ENCODE peak calls at places on chromosomes 5 and 9, in seven cellular contexts. One of them, this sample, is unnamed.

GRCh38 chr9:131043097-131043496 is 34.1 kb downstream of the LAMC3 start:
- DNase-seq in ovary: no peak
- DNase-seq in transverse colon: no peak
- DNase-seq in sigmoid colon: no peak
- DNase-seq in A549: no peak
- DNase-seq in heart left ventricle: no peak
- DNase-seq in HCT116: no peak
- DNase-seq in this sample: no peak

GRCh38 chr5:71757590-71758543 is 38.8 kb downstream of the CARTPT start:
- DNase-seq in A549: peak; percentile 40
- DNase-seq in HCT116: peak; percentile 61
- DNase-seq in ovary: peak; percentile 75
- DNase-seq in transverse colon: peak; percentile 65
- DNase-seq in sigmoid colon: peak; percentile 77
- DNase-seq in heart left ventricle: peak; percentile 54
- DNase-seq in this sample: peak; percentile 64

GRCh38 chr5:157431544-157432200 is 28.3 kb upstream of the NIPAL4 start:
- DNase-seq in heart left ventricle: no peak
- DNase-seq in ovary: no peak
- DNase-seq in A549: peak; percentile 35
- DNase-seq in HCT116: peak; percentile 38
- DNase-seq in sigmoid colon: no peak
- DNase-seq in transverse colon: peak; percentile 23
- DNase-seq in this sample: no peak

GRCh38 chr9:111928342-111928720 is 31.7 kb downstream of the UGCG start:
- DNase-seq in transverse colon: no peak
- DNase-seq in sigmoid colon: no peak
- DNase-seq in A549: no peak
- DNase-seq in HCT116: no peak
- DNase-seq in ovary: no peak
- DNase-seq in heart left ventricle: no peak
- DNase-seq in this sample: no peak

GRCh38 chr9:94922098-94922607 is 195.7 kb downstream of the AOPEP start:
- DNase-seq in sigmoid colon: peak; percentile 76
- DNase-seq in A549: no peak
- DNase-seq in HCT116: no peak
- DNase-seq in ovary: peak; percentile 48
- DNase-seq in transverse colon: no peak
- DNase-seq in heart left ventricle: peak; percentile 46
- DNase-seq in this sample: peak; percentile 74

GRCh38 chr5:97874491-97874890 is 691.4 kb upstream of the RIOK2 start:
- DNase-seq in heart left ventricle: no peak
- DNase-seq in HCT116: no peak
- DNase-seq in A549: no peak
- DNase-seq in transverse colon: no peak
- DNase-seq in sigmoid colon: no peak
- DNase-seq in ovary: no peak
- DNase-seq in this sample: no peak

GRCh38 chr9:93675336-93676150 is 99.2 kb downstream of the PHF2 start:
- DNase-seq in ovary: peak; percentile 5
- DNase-seq in sigmoid colon: peak; percentile 65
- DNase-seq in HCT116: no peak
- DNase-seq in A549: no peak
- DNase-seq in transverse colon: peak; percentile 5
- DNase-seq in heart left ventricle: peak; percentile 21
- DNase-seq in this sample: peak; percentile 7

GRCh38 chr5:139915834-139916233 is 120.2 kb downstream of the PSD2 start:
- DNase-seq in A549: no peak
- DNase-seq in transverse colon: no peak
- DNase-seq in HCT116: no peak
- DNase-seq in ovary: no peak
- DNase-seq in sigmoid colon: peak; percentile 17
- DNase-seq in heart left ventricle: no peak
- DNase-seq in this sample: no peak

DNA sequence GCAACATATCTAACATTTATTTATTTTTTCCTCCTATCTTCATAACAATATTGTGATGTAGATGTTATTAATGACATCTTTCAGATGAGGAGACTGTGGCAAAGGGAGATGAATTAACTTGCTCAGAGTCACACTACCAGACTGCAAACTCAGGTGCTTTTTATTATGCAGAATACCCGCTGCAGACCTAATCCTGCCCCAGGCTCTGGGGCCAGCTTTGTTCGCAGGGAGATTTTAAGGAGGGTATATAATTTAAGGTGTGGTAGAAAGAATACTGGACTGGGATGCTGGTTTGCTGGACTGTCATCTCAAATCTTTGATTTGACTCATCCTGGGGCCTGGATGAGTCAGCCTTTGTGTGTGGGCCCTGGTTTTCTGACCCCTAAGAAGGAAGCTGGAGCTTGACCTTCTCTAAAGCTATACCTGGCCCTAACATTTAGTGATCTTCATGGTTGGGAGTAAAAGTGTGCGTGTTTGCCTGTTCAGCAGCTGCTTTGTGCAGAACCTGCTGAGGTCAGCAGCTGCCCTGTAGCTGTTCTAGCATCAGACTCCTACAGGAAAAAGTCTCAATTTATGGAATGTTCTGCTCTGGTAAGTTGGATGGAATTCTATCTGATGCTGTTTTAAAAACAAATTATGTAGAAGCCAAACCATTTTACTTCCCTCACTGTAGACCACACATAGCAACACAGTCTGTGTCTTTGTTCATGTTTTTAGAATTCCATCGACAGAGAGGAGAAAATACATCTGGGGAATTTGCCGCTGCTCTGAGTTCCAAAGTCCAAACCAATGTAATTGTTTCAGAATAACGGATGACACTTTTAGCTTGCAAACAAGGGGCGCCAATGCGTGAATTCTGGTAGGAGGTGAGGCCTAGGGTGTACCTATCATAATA is 4.5 kb downstream of the SLC36A1 start:
- DNase-seq in HCT116: no peak
- DNase-seq in ovary: no peak
- DNase-seq in A549: peak; percentile 26
- DNase-seq in heart left ventricle: no peak
- DNase-seq in transverse colon: no peak
- DNase-seq in sigmoid colon: no peak
- DNase-seq in this sample: no peak
- H3K4me1 ChIP-seq in HCT116: peaks cover 30% of the 10 kb centered on the region
- H3K4me1 ChIP-seq in ovary: peaks cover 2% of the 10 kb centered on the region
- H3K4me1 ChIP-seq in A549: peaks cover 16% of the 10 kb centered on the region
- H3K4me1 ChIP-seq in heart left ventricle: peaks cover 3% of the 10 kb centered on the region
- H3K4me1 ChIP-seq in transverse colon: peaks cover 12% of the 10 kb centered on the region
- H3K4me1 ChIP-seq in sigmoid colon: peaks cover 15% of the 10 kb centered on the region
- H3K4me1 ChIP-seq in this sample: peaks cover 16% of the 10 kb centered on the region

GRCh38 chr9:129336601-129337286 is 158.7 kb upstream of the IER5L start:
- DNase-seq in sigmoid colon: no peak
- DNase-seq in transverse colon: peak; percentile 47
- DNase-seq in A549: no peak
- DNase-seq in heart left ventricle: no peak
- DNase-seq in HCT116: no peak
- DNase-seq in ovary: peak; percentile 63
- DNase-seq in this sample: peak; percentile 53

GRCh38 chr9:129336130-129336528 is 158.1 kb upstream of the IER5L start:
- DNase-seq in HCT116: no peak
- DNase-seq in sigmoid colon: no peak
- DNase-seq in ovary: no peak
- DNase-seq in transverse colon: no peak
- DNase-seq in heart left ventricle: no peak
- DNase-seq in A549: no peak
- DNase-seq in this sample: no peak

GRCh38 chr9:129334744-129335080 is 156.7 kb upstream of the IER5L start:
- DNase-seq in HCT116: no peak
- DNase-seq in sigmoid colon: no peak
- DNase-seq in ovary: no peak
- DNase-seq in transverse colon: no peak
- DNase-seq in heart left ventricle: no peak
- DNase-seq in A549: no peak
- DNase-seq in this sample: no peak

GRCh38 chr9:129333961-129334743 is 156.1 kb upstream of the IER5L start:
- DNase-seq in sigmoid colon: peak; percentile 96
- DNase-seq in ovary: peak; percentile 94
- DNase-seq in transverse colon: peak; percentile 82
- DNase-seq in heart left ventricle: peak; percentile 94
- DNase-seq in A549: peak; percentile 95
- DNase-seq in HCT116: peak; percentile 93
- DNase-seq in this sample: peak; percentile 95

GRCh38 chr9:129335456-129336129 is 157.5 kb upstream of the IER5L start:
- DNase-seq in ovary: no peak
- DNase-seq in transverse colon: no peak
- DNase-seq in heart left ventricle: no peak
- DNase-seq in HCT116: no peak
- DNase-seq in sigmoid colon: peak; percentile 81
- DNase-seq in A549: no peak
- DNase-seq in this sample: peak; percentile 50
- TF ChIP-seq POLR2A in ovary: no peak
- TF ChIP-seq POLR2A in transverse colon: no peak
- TF ChIP-seq POLR2A in heart left ventricle: no peak
- TF ChIP-seq POLR2A in HCT116: no peak
- TF ChIP-seq POLR2A in sigmoid colon: no peak
- TF ChIP-seq POLR2A in A549: no peak
- TF ChIP-seq POLR2A in this sample: peak; percentile 46

DNA sequence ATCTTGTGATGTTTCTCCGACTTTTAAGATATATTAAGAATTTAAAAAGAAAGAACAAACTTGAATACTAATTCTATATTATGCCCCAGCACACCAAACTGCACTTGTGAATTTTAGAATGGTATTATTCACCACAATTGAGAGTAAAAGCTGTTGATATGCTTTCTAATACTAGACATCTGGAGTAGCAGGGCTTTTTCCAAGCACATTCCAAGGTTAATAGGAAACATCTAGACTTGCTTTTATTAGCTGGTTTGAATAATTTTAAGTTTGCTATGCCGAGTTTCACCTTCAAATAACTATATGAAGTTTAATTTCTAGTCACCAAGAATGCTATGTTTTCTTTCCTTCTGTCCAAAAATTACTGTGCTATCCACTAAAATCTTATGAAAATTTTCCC is 13.5 kb downstream of the NREP start:
- DNase-seq in ovary: no peak
- DNase-seq in HCT116: no peak
- DNase-seq in sigmoid colon: no peak
- DNase-seq in transverse colon: no peak
- DNase-seq in heart left ventricle: no peak
- DNase-seq in A549: no peak
- DNase-seq in this sample: no peak
- H3K4me1 ChIP-seq in ovary: peaks cover 4% of the 10 kb centered on the region
- H3K4me1 ChIP-seq in HCT116: peaks cover 14% of the 10 kb centered on the region
- H3K4me1 ChIP-seq in sigmoid colon: peaks cover 77% of the 10 kb centered on the region
- H3K4me1 ChIP-seq in transverse colon: peaks cover 22% of the 10 kb centered on the region
- H3K4me1 ChIP-seq in heart left ventricle: peaks cover 29% of the 10 kb centered on the region
- H3K4me1 ChIP-seq in A549: peaks cover 7% of the 10 kb centered on the region
- H3K4me1 ChIP-seq in this sample: peaks cover 14% of the 10 kb centered on the region

GRCh38 chr5:143824851-143825720 is 13.1 kb downstream of the HMHB1 start:
- DNase-seq in A549: peak; percentile 69
- DNase-seq in ovary: peak; percentile 32
- DNase-seq in transverse colon: peak; percentile 86
- DNase-seq in sigmoid colon: peak; percentile 87
- DNase-seq in heart left ventricle: peak; percentile 77
- DNase-seq in HCT116: peak; percentile 65
- DNase-seq in this sample: peak; percentile 85
- TF ChIP-seq POLR2A in A549: no peak
- TF ChIP-seq POLR2A in ovary: no peak
- TF ChIP-seq POLR2A in transverse colon: no peak
- TF ChIP-seq POLR2A in sigmoid colon: no peak
- TF ChIP-seq POLR2A in heart left ventricle: no peak
- TF ChIP-seq POLR2A in HCT116: no peak
- TF ChIP-seq POLR2A in this sample: no peak

DNA sequence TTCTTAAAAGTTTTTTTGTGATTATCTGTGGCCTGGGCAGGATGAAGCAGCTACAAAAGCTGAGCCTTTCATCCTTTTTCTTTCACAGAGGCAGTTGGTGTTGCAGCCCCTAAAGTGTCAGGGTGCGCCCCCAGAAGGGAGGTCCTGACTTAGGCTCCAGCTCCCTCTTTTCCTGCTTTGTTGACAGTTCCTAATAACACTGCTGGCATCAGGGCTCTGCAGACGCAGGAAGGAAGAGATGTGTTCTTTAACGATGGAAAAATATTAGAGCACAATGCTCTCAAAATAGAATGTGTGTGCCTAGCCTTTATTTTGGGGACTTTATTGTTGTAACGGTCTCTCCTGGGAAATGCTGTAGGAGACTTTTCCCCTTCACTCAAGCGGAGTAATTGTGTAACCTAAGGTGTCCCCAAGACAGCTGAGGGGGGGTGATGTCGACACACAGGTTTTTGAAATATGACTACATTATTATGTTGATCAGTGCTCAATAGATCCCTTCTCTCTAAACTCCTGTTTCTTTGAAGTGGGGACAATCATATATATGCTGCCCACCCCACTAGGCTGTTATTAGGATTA is 135.6 kb downstream of the SEMA6A start:
- DNase-seq in A549: no peak
- DNase-seq in ovary: no peak
- DNase-seq in heart left ventricle: no peak
- DNase-seq in transverse colon: no peak
- DNase-seq in sigmoid colon: no peak
- DNase-seq in HCT116: no peak
- DNase-seq in this sample: no peak
- H3K4me1 ChIP-seq in A549: no peaks in the 10 kb centered on the region
- H3K4me1 ChIP-seq in ovary: no peaks in the 10 kb centered on the region
- H3K4me1 ChIP-seq in heart left ventricle: peaks cover 7% of the 10 kb centered on the region
- H3K4me1 ChIP-seq in transverse colon: no peaks in the 10 kb centered on the region
- H3K4me1 ChIP-seq in sigmoid colon: peaks cover 19% of the 10 kb centered on the region
- H3K4me1 ChIP-seq in HCT116: no peaks in the 10 kb centered on the region
- H3K4me1 ChIP-seq in this sample: peaks cover 6% of the 10 kb centered on the region

DNA sequence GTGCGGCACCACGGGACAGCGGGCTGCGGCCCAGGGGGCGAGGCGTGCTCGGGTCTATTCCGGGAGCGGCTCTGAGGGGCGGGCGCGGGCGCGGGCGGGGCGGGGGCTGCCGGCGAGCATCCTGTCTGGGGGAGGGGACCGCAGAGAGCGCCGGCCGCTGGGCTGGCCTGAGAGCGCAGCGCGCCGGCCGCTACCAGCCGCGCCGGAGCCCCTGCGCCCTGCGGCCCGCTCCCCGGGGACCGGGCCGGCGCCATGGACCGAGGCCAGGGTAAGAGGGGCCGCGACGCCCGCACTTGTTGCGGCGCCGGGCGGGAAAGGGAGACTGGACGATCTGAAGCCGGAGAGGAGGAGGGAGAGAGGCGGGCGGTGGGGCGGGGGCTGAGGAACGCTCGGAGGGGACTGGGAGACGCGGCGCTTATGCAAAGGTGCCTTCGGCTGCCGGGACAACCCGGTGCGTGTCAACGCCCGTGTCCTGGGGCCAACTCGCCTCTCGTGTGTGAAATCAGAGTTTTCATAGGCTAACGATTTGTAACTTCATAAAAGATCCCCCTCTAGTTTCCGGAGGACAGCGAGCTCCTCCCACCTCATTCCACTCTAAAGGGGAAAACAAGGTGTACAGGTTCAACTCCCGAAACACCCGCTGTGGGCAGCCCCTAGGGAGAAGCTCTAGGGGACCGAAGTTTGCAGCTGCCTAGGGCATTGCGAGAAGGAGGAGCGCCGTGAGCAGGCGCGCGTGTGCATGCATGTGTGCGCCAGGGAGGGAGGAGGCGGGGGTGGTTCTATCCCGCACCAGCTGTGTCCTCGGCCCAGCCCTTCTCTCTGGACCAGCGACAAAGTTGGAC is at the start of gene AFAP1L1:
- DNase-seq in HCT116: peak; percentile 23
- DNase-seq in transverse colon: peak; percentile 48
- DNase-seq in A549: peak; percentile 60
- DNase-seq in sigmoid colon: peak; percentile 82
- DNase-seq in ovary: peak; percentile 45
- DNase-seq in heart left ventricle: peak; percentile 88
- DNase-seq in this sample: peak; percentile 39
- TF ChIP-seq POLR2A in HCT116: no peak
- TF ChIP-seq POLR2A in transverse colon: no peak
- TF ChIP-seq POLR2A in A549: peak; percentile 22
- TF ChIP-seq POLR2A in sigmoid colon: no peak
- TF ChIP-seq POLR2A in ovary: no peak
- TF ChIP-seq POLR2A in heart left ventricle: peak; percentile 59
- TF ChIP-seq POLR2A in this sample: no peak